ENCODE peak calls at places on chromosomes 12 and 14, in nine cellular contexts. One of them, this sample, is unnamed.

GRCh38 chr14:93648440-93649168 is 139.7 kb downstream of the PRIMA1 start:
- DNase-seq in HCT116: peak
- DNase-seq in Caco-2: peak
- DNase-seq in mammary epithelial cell: peak
- DNase-seq in choroid plexus epithelial cell: peak
- DNase-seq in OCI-LY7: peak
- DNase-seq in IMR-90: no peak
- DNase-seq in fibroblast of lung: no peak
- DNase-seq in PC-3: peak
- DNase-seq in this sample: no peak

GRCh38 chr14:70955543-70956480 is 48.6 kb downstream of the PCNX1 start:
- DNase-seq in choroid plexus epithelial cell: peak
- DNase-seq in mammary epithelial cell: no peak
- DNase-seq in PC-3: peak
- DNase-seq in OCI-LY7: peak
- DNase-seq in HCT116: no peak
- DNase-seq in IMR-90: peak
- DNase-seq in fibroblast of lung: no peak
- DNase-seq in Caco-2: peak
- DNase-seq in this sample: peak

GRCh38 chr12:121804417-121805111 is 755 bp downstream of the SETD1B start:
- DNase-seq in choroid plexus epithelial cell: no peak
- DNase-seq in mammary epithelial cell: peak
- DNase-seq in Caco-2: peak
- DNase-seq in OCI-LY7: peak
- DNase-seq in HCT116: no peak
- DNase-seq in PC-3: peak
- DNase-seq in fibroblast of lung: no peak
- DNase-seq in IMR-90: no peak
- DNase-seq in this sample: peak

GRCh38 chr12:19312637-19313036 is 126.7 kb upstream of the AEBP2 start:
- DNase-seq in IMR-90: no peak
- DNase-seq in mammary epithelial cell: no peak
- DNase-seq in PC-3: no peak
- DNase-seq in OCI-LY7: no peak
- DNase-seq in choroid plexus epithelial cell: no peak
- DNase-seq in HCT116: no peak
- DNase-seq in Caco-2: no peak
- DNase-seq in fibroblast of lung: no peak
- DNase-seq in this sample: no peak

GRCh38 chr12:127531561-127531960 is 735.4 kb upstream of the TMEM132C start:
- DNase-seq in IMR-90: no peak
- DNase-seq in Caco-2: no peak
- DNase-seq in OCI-LY7: no peak
- DNase-seq in HCT116: no peak
- DNase-seq in fibroblast of lung: no peak
- DNase-seq in choroid plexus epithelial cell: no peak
- DNase-seq in mammary epithelial cell: no peak
- DNase-seq in PC-3: no peak
- DNase-seq in this sample: no peak

GRCh38 chr12:67531519-67531918 is 117.0 kb upstream of the DYRK2 start:
- DNase-seq in PC-3: no peak
- DNase-seq in OCI-LY7: no peak
- DNase-seq in fibroblast of lung: peak
- DNase-seq in choroid plexus epithelial cell: no peak
- DNase-seq in HCT116: no peak
- DNase-seq in Caco-2: no peak
- DNase-seq in mammary epithelial cell: no peak
- DNase-seq in IMR-90: no peak
- DNase-seq in this sample: peak

GRCh38 chr14:37550511-37550910 is 44.5 kb downstream of the FOXA1 start:
- DNase-seq in mammary epithelial cell: no peak
- DNase-seq in OCI-LY7: no peak
- DNase-seq in choroid plexus epithelial cell: peak
- DNase-seq in IMR-90: peak
- DNase-seq in Caco-2: no peak
- DNase-seq in PC-3: peak
- DNase-seq in HCT116: no peak
- DNase-seq in fibroblast of lung: peak
- DNase-seq in this sample: peak

GRCh38 chr12:5511256-5511643 is 79.3 kb downstream of the NTF3 start:
- DNase-seq in PC-3: no peak
- DNase-seq in OCI-LY7: no peak
- DNase-seq in mammary epithelial cell: no peak
- DNase-seq in choroid plexus epithelial cell: no peak
- DNase-seq in Caco-2: no peak
- DNase-seq in HCT116: no peak
- DNase-seq in fibroblast of lung: no peak
- DNase-seq in IMR-90: no peak
- DNase-seq in this sample: no peak

GRCh38 chr14:105092912-105093425 is 27.7 kb upstream of the GPR132 start:
- DNase-seq in choroid plexus epithelial cell: peak
- DNase-seq in fibroblast of lung: peak
- DNase-seq in OCI-LY7: no peak
- DNase-seq in PC-3: peak
- DNase-seq in mammary epithelial cell: peak
- DNase-seq in Caco-2: peak
- DNase-seq in IMR-90: peak
- DNase-seq in HCT116: no peak
- DNase-seq in this sample: peak

GRCh38 chr14:85731198-85731597 is 201.3 kb downstream of the FLRT2 start:
- DNase-seq in mammary epithelial cell: peak
- DNase-seq in PC-3: no peak
- DNase-seq in HCT116: no peak
- DNase-seq in OCI-LY7: no peak
- DNase-seq in choroid plexus epithelial cell: peak
- DNase-seq in IMR-90: peak
- DNase-seq in fibroblast of lung: peak
- DNase-seq in Caco-2: no peak
- DNase-seq in this sample: peak

GRCh38 chr14:101235042-101235871 is 326.0 kb upstream of the DIO3 start:
- DNase-seq in choroid plexus epithelial cell: peak
- DNase-seq in OCI-LY7: peak
- DNase-seq in IMR-90: peak
- DNase-seq in Caco-2: peak
- DNase-seq in mammary epithelial cell: peak
- DNase-seq in PC-3: peak
- DNase-seq in fibroblast of lung: peak
- DNase-seq in HCT116: peak
- DNase-seq in this sample: peak

GRCh38 chr14:70995671-70996070 is 88.4 kb downstream of the PCNX1 start:
- DNase-seq in HCT116: no peak
- DNase-seq in Caco-2: peak
- DNase-seq in IMR-90: peak
- DNase-seq in OCI-LY7: no peak
- DNase-seq in fibroblast of lung: no peak
- DNase-seq in PC-3: no peak
- DNase-seq in mammary epithelial cell: no peak
- DNase-seq in choroid plexus epithelial cell: peak
- DNase-seq in this sample: no peak

GRCh38 chr12:6462234-6462995 is 8.1 kb downstream of the VAMP1 start:
- DNase-seq in fibroblast of lung: no peak
- DNase-seq in IMR-90: no peak
- DNase-seq in choroid plexus epithelial cell: no peak
- DNase-seq in Caco-2: no peak
- DNase-seq in mammary epithelial cell: no peak
- DNase-seq in HCT116: no peak
- DNase-seq in PC-3: no peak
- DNase-seq in OCI-LY7: no peak
- DNase-seq in this sample: no peak

GRCh38 chr12:48678561-48679185 is 3.4 kb downstream of the KANSL2 start:
- DNase-seq in fibroblast of lung: no peak
- DNase-seq in mammary epithelial cell: no peak
- DNase-seq in Caco-2: no peak
- DNase-seq in OCI-LY7: no peak
- DNase-seq in choroid plexus epithelial cell: no peak
- DNase-seq in HCT116: no peak
- DNase-seq in PC-3: no peak
- DNase-seq in IMR-90: no peak
- DNase-seq in this sample: no peak

GRCh38 chr14:89270439-89271227 is 146.4 kb downstream of the FOXN3 start:
- DNase-seq in fibroblast of lung: no peak
- DNase-seq in HCT116: no peak
- DNase-seq in Caco-2: no peak
- DNase-seq in OCI-LY7: no peak
- DNase-seq in mammary epithelial cell: peak
- DNase-seq in PC-3: no peak
- DNase-seq in IMR-90: no peak
- DNase-seq in choroid plexus epithelial cell: no peak
- DNase-seq in this sample: no peak

GRCh38 chr14:58540693-58541092 is 97.1 kb upstream of the DACT1 start:
- DNase-seq in fibroblast of lung: no peak
- DNase-seq in mammary epithelial cell: no peak
- DNase-seq in OCI-LY7: no peak
- DNase-seq in PC-3: peak
- DNase-seq in HCT116: no peak
- DNase-seq in Caco-2: no peak
- DNase-seq in IMR-90: peak
- DNase-seq in choroid plexus epithelial cell: no peak
- DNase-seq in this sample: no peak

GRCh38 chr14:56224179-56224578 is 106.0 kb downstream of the PELI2 start:
- DNase-seq in choroid plexus epithelial cell: peak
- DNase-seq in PC-3: no peak
- DNase-seq in fibroblast of lung: no peak
- DNase-seq in mammary epithelial cell: no peak
- DNase-seq in IMR-90: no peak
- DNase-seq in OCI-LY7: no peak
- DNase-seq in Caco-2: peak
- DNase-seq in HCT116: no peak
- DNase-seq in this sample: no peak

GRCh38 chr14:77830692-77831091 is 30.8 kb downstream of the ADCK1 start:
- DNase-seq in HCT116: no peak
- DNase-seq in mammary epithelial cell: peak
- DNase-seq in choroid plexus epithelial cell: no peak
- DNase-seq in fibroblast of lung: no peak
- DNase-seq in IMR-90: no peak
- DNase-seq in PC-3: peak
- DNase-seq in Caco-2: peak
- DNase-seq in OCI-LY7: no peak
- DNase-seq in this sample: no peak
- TF ChIP-seq CTCF in HCT116: no peak
- TF ChIP-seq CTCF in mammary epithelial cell: no peak
- TF ChIP-seq CTCF in choroid plexus epithelial cell: no peak
- TF ChIP-seq CTCF in fibroblast of lung: no peak
- TF ChIP-seq CTCF in IMR-90: no peak
- TF ChIP-seq CTCF in PC-3: no peak
- TF ChIP-seq CTCF in Caco-2: no peak
- TF ChIP-seq CTCF in OCI-LY7: no peak
- TF ChIP-seq CTCF in this sample: no peak

GRCh38 chr14:32469388-32470160 is 140.5 kb downstream of the AKAP6 start:
- DNase-seq in OCI-LY7: peak
- DNase-seq in Caco-2: no peak
- DNase-seq in IMR-90: peak
- DNase-seq in PC-3: peak
- DNase-seq in mammary epithelial cell: peak
- DNase-seq in HCT116: peak
- DNase-seq in choroid plexus epithelial cell: peak
- DNase-seq in fibroblast of lung: peak
- DNase-seq in this sample: no peak
- H3K4me3 ChIP-seq in OCI-LY7: no peak
- H3K4me3 ChIP-seq in Caco-2: no peak
- H3K4me3 ChIP-seq in IMR-90: no peak
- H3K4me3 ChIP-seq in PC-3: no peak
- H3K4me3 ChIP-seq in mammary epithelial cell: no peak
- H3K4me3 ChIP-seq in HCT116: no peak
- H3K4me3 ChIP-seq in choroid plexus epithelial cell: no peak
- H3K4me3 ChIP-seq in fibroblast of lung: no peak
- H3K4me3 ChIP-seq in this sample: no peak

DNA sequence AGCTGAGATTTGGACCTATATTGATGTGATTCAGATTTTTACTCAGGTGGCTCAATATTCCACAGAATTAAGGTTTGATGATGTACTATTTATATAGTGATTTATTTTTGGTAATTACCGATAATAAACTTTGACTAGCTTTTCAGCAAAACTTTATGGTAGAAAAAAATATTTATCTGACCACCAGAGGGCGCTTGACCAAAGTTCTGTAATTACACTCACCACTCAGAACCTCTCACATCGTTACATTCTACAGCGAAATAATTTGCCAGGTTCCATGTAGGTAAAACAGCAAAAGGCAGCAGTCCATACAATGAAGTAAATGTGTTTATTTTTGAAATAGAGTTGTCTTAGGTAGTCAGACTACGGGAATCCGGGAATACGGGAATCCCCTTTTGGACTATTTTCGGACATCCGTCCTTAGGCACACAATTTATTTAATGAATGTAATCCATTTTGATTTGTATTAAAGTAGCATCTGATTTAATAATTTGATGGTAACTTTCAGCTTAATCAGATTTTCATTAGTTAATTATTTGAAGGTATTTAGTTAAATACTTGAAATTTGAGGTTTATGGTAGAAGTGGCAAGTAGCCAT is 143.0 kb upstream of the DDHD1 start:
- DNase-seq in choroid plexus epithelial cell: peak
- DNase-seq in HCT116: peak
- DNase-seq in OCI-LY7: peak
- DNase-seq in mammary epithelial cell: peak
- DNase-seq in Caco-2: peak
- DNase-seq in IMR-90: peak
- DNase-seq in fibroblast of lung: peak
- DNase-seq in PC-3: peak
- DNase-seq in this sample: no peak
- TF ChIP-seq CTCF in choroid plexus epithelial cell: peak
- TF ChIP-seq CTCF in HCT116: peak
- TF ChIP-seq CTCF in OCI-LY7: peak
- TF ChIP-seq CTCF in mammary epithelial cell: peak
- TF ChIP-seq CTCF in Caco-2: peak
- TF ChIP-seq CTCF in IMR-90: peak
- TF ChIP-seq CTCF in fibroblast of lung: peak
- TF ChIP-seq CTCF in PC-3: peak
- TF ChIP-seq CTCF in this sample: peak

GRCh38 chr12:109113661-109114321 is 2.6 kb upstream of the ACACB start:
- DNase-seq in mammary epithelial cell: no peak
- DNase-seq in HCT116: no peak
- DNase-seq in Caco-2: no peak
- DNase-seq in choroid plexus epithelial cell: peak
- DNase-seq in OCI-LY7: no peak
- DNase-seq in fibroblast of lung: no peak
- DNase-seq in PC-3: no peak
- DNase-seq in IMR-90: no peak
- DNase-seq in this sample: no peak

GRCh38 chr12:109114644-109115043 is 1.7 kb upstream of the ACACB start:
- DNase-seq in IMR-90: no peak
- DNase-seq in OCI-LY7: no peak
- DNase-seq in fibroblast of lung: no peak
- DNase-seq in mammary epithelial cell: no peak
- DNase-seq in Caco-2: no peak
- DNase-seq in choroid plexus epithelial cell: no peak
- DNase-seq in HCT116: no peak
- DNase-seq in PC-3: no peak
- DNase-seq in this sample: no peak

GRCh38 chr12:109115758-109116610 is at the start of gene ACACB:
- DNase-seq in choroid plexus epithelial cell: peak
- DNase-seq in fibroblast of lung: no peak
- DNase-seq in IMR-90: no peak
- DNase-seq in Caco-2: peak
- DNase-seq in mammary epithelial cell: no peak
- DNase-seq in OCI-LY7: no peak
- DNase-seq in PC-3: no peak
- DNase-seq in HCT116: no peak
- DNase-seq in this sample: no peak

GRCh38 chr12:109115404-109115757 is 1.0 kb upstream of the ACACB start:
- DNase-seq in OCI-LY7: no peak
- DNase-seq in HCT116: no peak
- DNase-seq in PC-3: no peak
- DNase-seq in fibroblast of lung: no peak
- DNase-seq in choroid plexus epithelial cell: no peak
- DNase-seq in Caco-2: no peak
- DNase-seq in mammary epithelial cell: no peak
- DNase-seq in IMR-90: no peak
- DNase-seq in this sample: no peak

GRCh38 chr12:109116611-109116949 is 193 bp downstream of the ACACB start:
- DNase-seq in PC-3: no peak
- DNase-seq in fibroblast of lung: no peak
- DNase-seq in HCT116: no peak
- DNase-seq in IMR-90: no peak
- DNase-seq in Caco-2: no peak
- DNase-seq in choroid plexus epithelial cell: no peak
- DNase-seq in OCI-LY7: no peak
- DNase-seq in mammary epithelial cell: no peak
- DNase-seq in this sample: no peak
- H3K4me3 ChIP-seq in PC-3: no peak
- H3K4me3 ChIP-seq in fibroblast of lung: no peak
- H3K4me3 ChIP-seq in HCT116: no peak
- H3K4me3 ChIP-seq in IMR-90: no peak
- H3K4me3 ChIP-seq in Caco-2: no peak
- H3K4me3 ChIP-seq in choroid plexus epithelial cell: no peak
- H3K4me3 ChIP-seq in OCI-LY7: no peak
- H3K4me3 ChIP-seq in mammary epithelial cell: no peak
- H3K4me3 ChIP-seq in this sample: no peak

This sample was measured in foreskin fibroblast.